ENCODE peak calls at places on chromosome 1, in nine cellular contexts. H, L, S, P, N, E, X, T and G are unnamed samples.
A peak's percentile ranks its signal among the peaks of the same experiment; 100 is the strongest.

GRCh38 chr1:209433649-209434031 is 149.9 kb upstream of the CAMK1G start:
- DNase-seq in S (no peak), N (no peak), X (no peak), T (no peak), P (no peak), L (peak; percentile 39), H (no peak), E (no peak), G (no peak)

GRCh38 chr1:3050603-3051002 is 18.4 kb upstream of the PRDM16 start:
- DNase-seq in N (no peak), H (no peak), S (no peak), P (peak; percentile 59), X (no peak), L (no peak), E (no peak), T (no peak), G (no peak)

GRCh38 chr1:26349196-26349885 is 4.6 kb downstream of the CRYBG2 start:
- DNase-seq in X (no peak), E (no peak), T (no peak), P (no peak), L (peak; percentile 79), N (peak; percentile 50), H (no peak), S (peak; percentile 33), G (no peak)

GRCh38 chr1:87045757-87046422 is 131.5 kb downstream of the HS2ST1 start:
- DNase-seq in P (no peak), L (peak; percentile 20), N (no peak), S (no peak), T (no peak), X (no peak), H (no peak), E (no peak), G (no peak)

GRCh38 chr1:218348628-218349185 is 3.6 kb downstream of the TGFB2 start:
- DNase-seq in X (no peak), H (no peak), P (no peak), L (no peak), T (no peak), S (no peak), E (no peak), N (peak; percentile 52), G (no peak)

GRCh38 chr1:30815556-30815955 is 58.0 kb upstream of the LAPTM5 start:
- DNase-seq in H (no peak), N (no peak), E (no peak), L (no peak), P (no peak), T (no peak), S (no peak), X (no peak), G (no peak)

GRCh38 chr1:156157974-156158373 is 4.6 kb downstream of the SEMA4A start:
- DNase-seq in E (no peak), L (no peak), N (no peak), T (no peak), P (no peak), S (no peak), H (no peak), X (no peak), G (no peak)

GRCh38 chr1:44282704-44283426 is 69.6 kb downstream of the DMAP1 start:
- DNase-seq in P (no peak), T (no peak), H (no peak), E (no peak), S (no peak), N (no peak), X (no peak), L (no peak), G (no peak)

GRCh38 chr1:182295697-182296096 is 95.9 kb downstream of the GLUL start:
- DNase-seq in X (no peak), H (no peak), E (no peak), N (no peak), T (no peak), P (no peak), L (no peak), S (no peak), G (no peak)

GRCh38 chr1:156140879-156141707 is 12.3 kb upstream of the SEMA4A start:
- DNase-seq in P (peak; percentile 81), H (no peak), E (no peak), T (no peak), N (no peak), X (peak; percentile 88), L (peak; percentile 53), S (no peak), G (peak; percentile 84)

GRCh38 chr1:42852608-42852980 is 6.2 kb downstream of the ZNF691 start:
- DNase-seq in S (no peak), N (no peak), E (no peak), T (no peak), P (no peak), X (no peak), L (no peak), H (no peak), G (no peak)

GRCh38 chr1:56068908-56069307 is 510.5 kb downstream of the PLPP3 start:
- DNase-seq in S (no peak), L (peak; percentile 84), H (no peak), E (no peak), N (peak; percentile 46), T (no peak), P (no peak), X (no peak), G (no peak)

GRCh38 chr1:35808376-35809155 is 750 bp downstream of the AGO4 start:
- DNase-seq in E (peak; percentile 25), X (peak; percentile 42), P (peak; percentile 74), T (peak; percentile 50), S (peak; percentile 8), H (peak; percentile 38), N (peak; percentile 19), L (no peak), G (peak; percentile 31)

GRCh38 chr1:72282690-72283203 is 408 bp upstream of the NEGR1 start:
- DNase-seq in H (peak; percentile 68), S (no peak), L (peak; percentile 86), T (peak; percentile 86), P (peak; percentile 94), E (peak; percentile 88), X (peak; percentile 93), N (peak; percentile 98), G (peak; percentile 88)

GRCh38 chr1:72285074-72285425 is 2.7 kb upstream of the NEGR1 start:
- DNase-seq in T (no peak), E (peak; percentile 19), P (peak; percentile 63), S (no peak), H (no peak), L (no peak), N (no peak), X (no peak), G (peak; percentile 7)

GRCh38 chr1:72283204-72284083 is 1.1 kb upstream of the NEGR1 start:
- DNase-seq in X (peak; percentile 67), T (peak; percentile 76), H (peak; percentile 68), E (peak; percentile 75), N (peak; percentile 86), S (no peak), L (peak; percentile 61), P (peak; percentile 82), G (peak; percentile 62)

GRCh38 chr1:72284084-72284397 is 1.7 kb upstream of the NEGR1 start:
- DNase-seq in T (no peak), H (no peak), X (no peak), L (peak; percentile 48), E (no peak), N (peak; percentile 74), S (no peak), P (no peak), G (no peak)

DNA sequence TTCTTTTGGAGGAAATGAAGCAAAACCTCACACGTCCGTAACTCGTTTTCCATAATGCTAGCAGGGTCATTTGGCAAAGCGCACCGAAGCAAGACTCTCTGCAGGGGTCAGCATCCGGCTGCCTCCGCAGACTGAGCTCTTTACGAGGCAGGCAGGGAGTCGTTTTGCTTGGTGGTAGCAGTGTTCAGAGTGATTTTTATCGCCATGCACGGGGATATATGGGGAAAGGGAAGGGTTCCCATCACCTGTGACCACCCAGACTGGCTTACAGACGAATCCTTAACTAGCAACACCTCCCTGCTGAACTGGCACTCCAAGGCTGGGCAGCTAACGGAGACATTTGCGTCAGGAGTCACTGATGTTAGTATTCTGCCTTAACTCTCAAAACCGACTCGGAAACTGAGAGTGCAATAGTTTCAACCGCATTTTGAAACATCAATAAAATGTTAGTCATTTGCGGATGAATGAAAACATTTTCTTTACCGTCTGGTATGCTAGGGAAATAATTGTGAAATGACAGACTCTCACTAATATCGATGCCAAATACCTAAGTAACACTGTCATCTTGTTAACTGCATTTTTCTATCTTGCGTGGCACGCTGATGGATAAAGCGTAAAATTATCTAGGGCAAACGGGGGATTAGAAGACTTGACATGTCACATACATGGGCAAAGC is 2.2 kb upstream of the NEGR1 start:
- DNase-seq in L (peak; percentile 95), E (peak; percentile 31), P (peak; percentile 72), S (no peak), X (peak; percentile 64), H (peak; percentile 22), T (peak; percentile 47), N (peak; percentile 97), G (peak; percentile 57)
- TF ChIP-seq CTCF in L (no peak), E (no peak), P (no peak), S (no peak), X (no peak), H (no peak), T (no peak), N (no peak), G (no peak)

GRCh38 chr1:214637722-214638473 is 34.9 kb downstream of the CENPF start:
- DNase-seq in P (no peak), T (no peak), E (no peak), X (peak; percentile 30), H (no peak), L (peak; percentile 74), S (peak; percentile 43), N (peak; percentile 71), G (peak; percentile 25)
- TF ChIP-seq CTCF in P (peak; percentile 61), T (peak; percentile 38), E (peak; percentile 30), X (peak; percentile 68), H (peak; percentile 44), L (peak; percentile 83), S (peak; percentile 78), N (peak; percentile 80), G (peak; percentile 68)

GRCh38 chr1:1437033-1437903 is 1.8 kb downstream of the VWA1 start:
- DNase-seq in E (peak; percentile 15), T (no peak), H (no peak), L (no peak), S (no peak), P (no peak), N (no peak), X (no peak), G (no peak)

GRCh38 chr1:1436634-1437032 is 1.1 kb downstream of the VWA1 start:
- DNase-seq in E (no peak), L (no peak), H (no peak), T (no peak), X (no peak), P (no peak), N (no peak), S (no peak), G (no peak)

GRCh38 chr1:1438531-1439381 is 3.3 kb downstream of the VWA1 start:
- DNase-seq in N (no peak), E (peak; percentile 21), X (no peak), H (no peak), S (no peak), L (no peak), P (no peak), T (no peak), G (no peak)

GRCh38 chr1:1439550-1440261 is 4.2 kb downstream of the VWA1 start:
- DNase-seq in X (no peak), N (no peak), T (no peak), E (no peak), H (no peak), P (no peak), S (no peak), L (no peak), G (no peak)

GRCh38 chr1:1437904-1438376 is 2.5 kb downstream of the VWA1 start:
- DNase-seq in H (peak; percentile 78), S (peak; percentile 72), T (no peak), N (no peak), X (no peak), L (no peak), E (no peak), P (no peak), G (no peak)
- TF ChIP-seq CTCF in H (no peak), S (no peak), T (no peak), N (no peak), X (no peak), L (no peak), E (no peak), P (no peak), G (no peak)

GRCh38 chr1:235635938-235636663 is 13.5 kb downstream of the GNG4 start:
- DNase-seq in H (peak; percentile 25), P (no peak), N (no peak), S (no peak), X (no peak), T (no peak), L (no peak), E (no peak), G (no peak)
- TF ChIP-seq CTCF in H (no peak), P (no peak), N (no peak), S (no peak), X (no peak), T (no peak), L (no peak), E (no peak), G (no peak)